ENCODE peak calls at places on chromosomes 13 and 19, in five cellular contexts. O is HepG2, P is GM12878, B is K562, T is H1. A is an unnamed sample.

GRCh38 chr19:17873661-17874422 is 2.1 kb downstream of the SLC5A5 start:
- DNase-seq in O (no peak), P (no peak), B (peak), T (no peak), A (peak)

GRCh38 chr13:113275387-113275786 is 21.7 kb upstream of the LAMP1 start:
- DNase-seq in O (peak), P (no peak), B (peak), T (no peak), A (peak)

GRCh38 chr19:35178701-35179100 is 24.2 kb downstream of the FXYD5 start:
- DNase-seq in O (no peak), P (no peak), B (no peak), T (no peak), A (no peak)

GRCh38 chr19:33799507-33799906 is 2.8 kb downstream of the KCTD15 start:
- DNase-seq in O (no peak), P (no peak), B (no peak), T (no peak), A (no peak)

GRCh38 chr13:42272115-42272756 is at the start of gene AKAP11:
- DNase-seq in O (peak), P (no peak), B (no peak), T (no peak), A (no peak)

GRCh38 chr19:16070366-16070990 is 5.8 kb upstream of the TPM4 start:
- DNase-seq in O (peak), P (no peak), B (peak), T (no peak), A (peak)

GRCh38 chr13:86188170-86188569 is 389.0 kb upstream of the SLITRK6 start:
- DNase-seq in O (no peak), P (no peak), B (no peak), T (no peak), A (no peak)

GRCh38 chr19:38057954-38058690 is 151.1 kb downstream of the SIPA1L3 start:
- DNase-seq in O (peak), P (no peak), B (no peak), T (no peak), A (no peak)

GRCh38 chr19:39347332-39348227 is 5.4 kb downstream of the SAMD4B start:
- DNase-seq in O (no peak), P (no peak), B (no peak), T (no peak), A (no peak)

GRCh38 chr19:9178901-9179300 is at the start of gene OR7D2:
- DNase-seq in O (no peak), P (no peak), B (no peak), T (no peak), A (no peak)

GRCh38 chr19:1122972-1123363 is 19.2 kb downstream of the GPX4 start:
- DNase-seq in O (peak), P (no peak), B (peak), T (no peak), A (peak)

GRCh38 chr13:50222569-50223332 is 207.5 kb downstream of the KCNRG start:
- DNase-seq in O (no peak), P (no peak), B (no peak), T (no peak), A (no peak)

GRCh38 chr13:42574011-42574410 is at the start of gene TNFSF11:
- DNase-seq in O (no peak), P (no peak), B (no peak), T (no peak), A (no peak)

GRCh38 chr19:38284422-38284821 is 19.6 kb upstream of the C19orf33 start:
- DNase-seq in O (no peak), P (peak), B (no peak), T (no peak), A (no peak)

GRCh38 chr13:59320021-59320420 is 843.7 kb downstream of the DIAPH3 start:
- DNase-seq in O (no peak), P (no peak), B (no peak), T (no peak), A (no peak)

GRCh38 chr19:41792513-41793413 is 3.6 kb upstream of the CEACAM3 start:
- DNase-seq in O (peak), P (no peak), B (peak), T (peak), A (peak)

GRCh38 chr19:13207237-13208130 is 57.3 kb downstream of the IER2 start:
- DNase-seq in O (no peak), P (no peak), B (no peak), T (no peak), A (no peak)

GRCh38 chr19:11447347-11448262 is 12.2 kb downstream of the PRKCSH start:
- DNase-seq in O (no peak), P (no peak), B (no peak), T (no peak), A (no peak)

GRCh38 chr13:79775830-79776229 is 294.9 kb downstream of the NDFIP2 start:
- DNase-seq in O (peak), P (no peak), B (no peak), T (no peak), A (peak)

GRCh38 chr13:36685912-36686311 is 12.1 kb downstream of the SERTM1 start:
- DNase-seq in O (no peak), P (no peak), B (no peak), T (no peak), A (no peak)

GRCh38 chr19:5452594-5453565 is 2.3 kb upstream of the ZNRF4 start:
- DNase-seq in O (peak), P (no peak), B (peak), T (no peak), A (peak)

GRCh38 chr13:102402292-102402691 is 444 bp upstream of the FGF14 start:
- DNase-seq in O (no peak), P (no peak), B (no peak), T (peak), A (no peak)

GRCh38 chr13:102401755-102402154 is at the start of gene FGF14:
- DNase-seq in O (no peak), P (no peak), B (no peak), T (no peak), A (no peak)

GRCh38 chr13:102399791-102400618 is 1.8 kb downstream of the FGF14 start:
- DNase-seq in O (no peak), P (no peak), B (no peak), T (no peak), A (no peak)

GRCh38 chr13:102401305-102401704 is 543 bp downstream of the FGF14 start:
- DNase-seq in O (no peak), P (no peak), B (no peak), T (no peak), A (no peak)

DNA sequence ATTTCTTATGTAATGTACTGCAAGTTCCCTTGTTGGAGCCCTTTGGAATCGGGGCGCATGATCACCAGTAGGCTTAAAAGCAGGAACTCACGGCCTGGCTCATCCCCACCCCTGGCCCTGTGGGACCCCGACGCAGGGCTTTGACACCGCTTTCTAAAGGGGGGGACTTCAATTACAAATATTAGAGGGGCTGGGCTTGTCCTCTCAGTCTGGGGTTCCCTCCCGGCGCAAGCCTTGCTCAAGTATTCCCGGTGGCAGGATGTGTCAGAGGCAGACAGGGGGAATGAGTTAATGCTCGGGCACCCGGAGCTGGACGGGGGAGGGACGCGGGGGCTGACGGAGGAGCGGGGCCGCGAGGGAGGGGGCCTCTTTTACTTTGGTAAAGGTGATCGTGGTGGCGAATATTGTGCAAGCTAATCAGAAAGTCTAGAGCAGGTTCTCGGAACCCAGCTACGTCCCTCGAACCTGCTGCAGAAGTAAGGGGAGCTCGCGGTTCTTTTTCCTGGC is 1.2 kb downstream of the FGF14 start:
- DNase-seq in O (no peak), P (no peak), B (no peak), T (no peak), A (no peak)
- TF ChIP-seq RAD21 in O (no peak), P (no peak), B (no peak), T (no peak), A (no peak)

DNA sequence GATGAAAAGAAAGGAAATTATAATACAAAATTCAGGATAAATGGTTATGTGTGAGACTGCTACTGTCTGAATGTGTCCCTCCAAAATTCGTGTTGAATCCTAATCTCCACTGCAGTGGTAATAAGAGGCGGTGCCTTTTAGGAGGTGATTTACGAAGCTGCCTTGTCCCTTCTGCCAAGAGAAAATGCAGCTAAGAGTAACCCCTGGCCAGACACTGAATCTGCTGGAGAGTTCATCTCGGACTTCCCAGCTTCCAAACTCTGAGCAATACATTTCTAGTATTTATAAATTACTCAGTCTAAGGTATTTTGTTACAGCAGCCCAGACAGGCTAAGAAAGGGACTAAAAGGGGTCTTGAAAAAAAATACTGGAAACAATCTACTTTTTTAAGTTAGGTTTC is 152.6 kb downstream of the KLF12 start:
- DNase-seq in O (no peak), P (no peak), B (no peak), T (no peak), A (no peak)
- H3K4me3 ChIP-seq in O (no peak), P (no peak), B (no peak), T (no peak), A (no peak)

GRCh38 chr19:55080915-55081772 is 5.5 kb downstream of the EPS8L1 start:
- DNase-seq in O (peak), P (peak), B (peak), T (peak), A (peak)

GRCh38 chr19:55084416-55084815 is 8.7 kb downstream of the EPS8L1 start:
- DNase-seq in O (no peak), P (no peak), B (no peak), T (no peak), A (no peak)

GRCh38 chr19:55081773-55082022 is 6.0 kb downstream of the EPS8L1 start:
- DNase-seq in O (no peak), P (no peak), B (no peak), T (no peak), A (no peak)

GRCh38 chr19:55082023-55082851 is 6.6 kb downstream of the EPS8L1 start:
- DNase-seq in O (no peak), P (no peak), B (peak), T (no peak), A (no peak)

GRCh38 chr19:55083004-55083850 is 7.6 kb downstream of the EPS8L1 start:
- DNase-seq in O (no peak), P (no peak), B (no peak), T (no peak), A (no peak)
- TF ChIP-seq EZH2 in O (no peak), P (no peak), B (no peak), T (no peak), A (no peak)

GRCh38 chr19:45784096-45784495 is 1.8 kb upstream of the DMPK start:
- DNase-seq in O (no peak), P (no peak), B (no peak), T (no peak), A (no peak)

GRCh38 chr19:45786533-45786894 is 4.2 kb upstream of the DMPK start:
- DNase-seq in O (no peak), P (no peak), B (no peak), T (no peak), A (no peak)

GRCh38 chr19:45782820-45783785 is 813 bp upstream of the DMPK start:
- DNase-seq in O (no peak), P (no peak), B (no peak), T (no peak), A (no peak)

GRCh38 chr19:45785781-45786532 is 3.7 kb upstream of the DMPK start:
- DNase-seq in O (no peak), P (no peak), B (no peak), T (no peak), A (no peak)

DNA sequence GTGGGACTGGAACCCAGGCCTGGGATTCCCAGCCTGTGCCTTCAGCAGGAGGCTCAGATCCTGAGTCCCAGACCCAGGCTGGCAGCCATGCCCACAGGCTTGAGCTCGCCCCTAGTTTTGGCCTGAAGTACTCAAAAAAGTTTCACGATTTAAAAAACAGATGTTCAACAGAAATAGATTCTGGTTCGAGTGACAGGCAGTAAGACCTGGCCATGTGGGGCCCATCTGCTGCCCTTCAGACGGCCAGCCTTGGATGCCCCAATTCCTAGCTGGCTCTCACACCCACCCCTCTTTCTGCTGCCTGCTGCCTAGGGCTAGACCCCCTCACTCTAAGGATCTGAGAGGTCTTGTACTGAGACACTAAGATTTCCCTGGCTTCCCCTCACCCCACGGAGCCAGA is 2.8 kb upstream of the DMPK start:
- DNase-seq in O (no peak), P (no peak), B (no peak), T (no peak), A (no peak)
- TF ChIP-seq RAD21 in O (no peak), P (no peak), B (no peak), T (no peak), A (no peak)

GRCh38 chr13:110559986-110560385 is 1.5 kb downstream of the RAB20 start:
- DNase-seq in O (no peak), P (no peak), B (no peak), T (no peak), A (no peak)
- H3K4me3 ChIP-seq in O (peak), P (peak), B (peak), T (no peak), A (peak)

DNA sequence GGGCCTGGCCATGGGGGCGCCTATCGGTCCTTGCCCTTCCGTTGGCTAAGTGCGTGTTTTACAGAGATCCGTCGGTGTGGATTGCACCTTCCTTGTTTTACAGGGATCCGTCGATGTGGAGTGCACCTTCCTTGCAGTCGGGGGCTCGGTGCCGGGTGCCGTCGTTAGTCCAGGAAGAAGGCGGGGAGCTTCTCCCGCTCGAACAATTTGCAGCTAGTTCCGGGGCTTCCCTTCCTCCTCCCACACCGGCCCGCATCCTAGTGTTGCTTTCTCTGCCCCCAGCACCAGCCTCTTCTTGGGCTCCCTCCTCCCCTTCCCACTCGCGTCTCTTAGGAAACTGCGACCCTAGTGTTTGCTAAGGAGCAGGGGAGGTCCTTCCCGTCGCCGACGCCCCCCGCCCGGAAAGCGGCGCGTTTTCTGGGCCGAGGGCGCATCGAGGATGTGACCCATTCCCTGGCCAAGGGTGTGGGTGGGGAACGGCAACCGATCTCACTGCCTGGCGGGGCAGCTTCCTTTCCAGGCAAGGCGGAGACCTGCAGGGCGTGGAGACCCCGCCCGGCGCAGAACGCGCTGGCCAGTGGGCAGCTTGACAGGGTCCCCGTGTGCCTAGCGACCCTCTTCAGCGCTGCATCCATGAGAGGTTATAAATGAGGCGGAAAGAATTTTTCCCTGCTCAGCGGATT is 75.7 kb upstream of the ZNF91 start:
- DNase-seq in O (no peak), P (no peak), B (no peak), T (no peak), A (no peak)
- TF ChIP-seq EZH2 in O (no peak), P (no peak), B (no peak), T (no peak), A (no peak)

GRCh38 chr13:99930925-99931324 is 40.6 kb downstream of the ZIC5 start:
- DNase-seq in O (no peak), P (no peak), B (no peak), T (no peak), A (no peak)

GRCh38 chr13:99922631-99923404 is 48.7 kb downstream of the ZIC5 start:
- DNase-seq in O (no peak), P (no peak), B (no peak), T (no peak), A (no peak)

GRCh38 chr13:99929866-99930265 is 41.7 kb downstream of the ZIC5 start:
- DNase-seq in O (no peak), P (no peak), B (no peak), T (no peak), A (no peak)

GRCh38 chr13:99923877-99924582 is 47.5 kb downstream of the ZIC5 start:
- DNase-seq in O (no peak), P (no peak), B (no peak), T (no peak), A (no peak)

GRCh38 chr13:99926014-99926731 is 45.4 kb downstream of the ZIC5 start:
- DNase-seq in O (no peak), P (no peak), B (no peak), T (no peak), A (peak)
- TF ChIP-seq RAD21 in O (no peak), P (no peak), B (no peak), T (no peak), A (no peak)